ENCODE peak calls at places on chromosomes 11 and 22, in ten cellular contexts. D is A549; O is PC-3; A is neural progenitor cell; R is effector memory CD4-positive, alpha-beta T cell; K is esophagus squamous epithelium; H is endodermal cell; U is stomach; Q is right lobe of liver; F is right cardiac atrium. E is an unnamed sample. For H3K4me1, the result is how much of the 10 kb centered on the place peaks cover.

GRCh38 chr11:14819596-14819995 is 72.4 kb downstream of the CYP2R1 start:
- DNase-seq in D (no peak), A (no peak), F (no peak), U (no peak), R (no peak), Q (no peak), H (no peak), K (no peak), O (no peak), E (no peak)

GRCh38 chr11:70090989-70091388 is 12.9 kb downstream of the ANO1 start:
- DNase-seq in Q (no peak), O (no peak), D (no peak), F (peak), R (no peak), K (no peak), H (no peak), U (no peak), A (no peak), E (no peak)

GRCh38 chr22:46147061-46147460 is 3.3 kb upstream of the PPARA start:
- DNase-seq in O (no peak), R (no peak), F (no peak), Q (no peak), D (no peak), A (no peak), K (no peak), U (no peak), H (peak), E (peak)

GRCh38 chr22:37173709-37174108 is 14.3 kb downstream of the C1QTNF6 start:
- DNase-seq in H (peak), F (peak), D (no peak), A (no peak), O (no peak), U (no peak), R (no peak), K (no peak), Q (no peak), E (no peak)

GRCh38 chr11:79444923-79445322 is 4.1 kb upstream of the TENM4 start:
- DNase-seq in K (no peak), R (no peak), Q (no peak), H (no peak), D (no peak), O (no peak), F (no peak), A (no peak), U (no peak), E (no peak)

GRCh38 chr11:78251083-78251699 is 62.5 kb downstream of the USP35 start:
- DNase-seq in U (no peak), F (no peak), A (no peak), K (no peak), R (no peak), Q (no peak), H (no peak), O (peak), D (no peak), E (no peak)

GRCh38 chr11:58787903-58788302 is 56.2 kb upstream of the GLYAT start:
- DNase-seq in D (no peak), Q (no peak), H (no peak), F (no peak), O (peak), K (no peak), U (no peak), A (no peak), R (no peak), E (no peak)

GRCh38 chr11:40328890-40329617 is 1130.4 kb downstream of the LRRC4C start:
- DNase-seq in O (peak), R (no peak), K (no peak), D (peak), H (no peak), Q (peak), U (peak), F (no peak), A (no peak), E (no peak)

GRCh38 chr11:15186146-15186545 is 71.4 kb downstream of the INSC start:
- DNase-seq in Q (no peak), U (no peak), D (no peak), A (no peak), H (no peak), K (no peak), R (no peak), F (no peak), O (no peak), E (no peak)

GRCh38 chr11:41978951-41979350 is 519.5 kb upstream of the LRRC4C start:
- DNase-seq in H (no peak), K (no peak), D (no peak), F (no peak), R (no peak), Q (no peak), A (no peak), O (peak), U (no peak), E (no peak)

GRCh38 chr22:38751422-38752346 is 4.1 kb downstream of the SUN2 start:
- DNase-seq in U (peak), A (no peak), K (peak), O (no peak), D (no peak), R (peak), F (peak), H (no peak), Q (no peak), E (peak)

GRCh38 chr11:71499125-71499524 is 27.9 kb upstream of the KRTAP5-7 start:
- DNase-seq in R (no peak), H (no peak), K (no peak), Q (no peak), A (no peak), U (peak), F (no peak), D (no peak), O (no peak), E (no peak)

GRCh38 chr22:46737105-46737975 is 712 bp downstream of the CERK start:
- DNase-seq in O (peak), D (peak), U (no peak), H (peak), R (peak), K (no peak), A (peak), F (peak), Q (peak), E (no peak)

GRCh38 chr11:116911981-116912734 is 74.7 kb upstream of the APOA1 start:
- DNase-seq in U (no peak), K (no peak), R (no peak), H (no peak), O (no peak), A (no peak), F (no peak), D (no peak), Q (no peak), E (no peak)

GRCh38 chr11:68206211-68206610 is 6.9 kb downstream of the KMT5B start:
- DNase-seq in A (peak), O (peak), R (no peak), F (no peak), U (no peak), K (no peak), H (peak), Q (no peak), D (peak), E (no peak)

GRCh38 chr11:127825185-127825584 is 762.2 kb downstream of the ETS1 start:
- DNase-seq in H (no peak), F (no peak), Q (no peak), K (no peak), D (no peak), O (no peak), U (no peak), A (no peak), R (no peak), E (no peak)

GRCh38 chr11:567629-568258 is 7.0 kb downstream of the RASSF7 start:
- DNase-seq in F (no peak), D (no peak), R (no peak), Q (no peak), H (no peak), U (no peak), O (no peak), A (no peak), K (no peak), E (no peak)

DNA sequence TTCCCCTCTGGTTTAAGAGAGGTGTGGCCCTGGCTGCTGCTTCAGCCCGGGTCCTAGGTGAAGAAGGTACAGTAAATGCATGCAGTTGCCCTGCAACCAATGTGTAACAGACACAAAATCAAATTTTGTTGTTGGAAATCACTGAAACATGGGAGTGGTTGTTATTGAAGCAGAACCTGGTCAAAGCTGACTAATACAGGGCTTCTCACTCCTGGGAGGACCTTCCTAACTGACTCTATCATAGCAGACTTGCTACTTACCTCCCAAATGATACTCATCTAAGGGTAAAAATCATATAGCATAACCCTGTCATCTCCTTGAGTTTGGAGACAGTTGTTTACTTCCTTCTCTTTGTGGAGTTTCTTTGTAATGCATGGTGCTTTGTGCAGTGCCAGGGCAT is 52.6 kb downstream of the SLC1A2 start:
- DNase-seq in R (no peak), U (no peak), D (no peak), K (no peak), A (no peak), Q (no peak), H (no peak), O (no peak), F (no peak), E (no peak)
- H3K27ac ChIP-seq in R (no peak), U (no peak), D (no peak), K (no peak), A (no peak), Q (no peak), H (no peak), O (no peak), F (peak), E (no peak)

GRCh38 chr11:64246874-64247728 is at the start of gene PPP1R14B:
- DNase-seq in F (peak), K (peak), O (peak), D (peak), A (peak), R (peak), U (peak), Q (peak), H (peak), E (peak)
- H3K4me1 ChIP-seq in F (under half), K (under half), O (under half), D (under half), A (under half), R (under half), U (half or more), Q (under half), H (under half), E (under half)

GRCh38 chr22:49685116-49685515 is 142.6 kb downstream of the BRD1 start:
- DNase-seq in H (peak), F (no peak), A (no peak), U (no peak), Q (no peak), O (no peak), R (no peak), K (no peak), D (no peak), E (no peak)

GRCh38 chr22:49685686-49686085 is 142.0 kb downstream of the BRD1 start:
- DNase-seq in K (no peak), O (no peak), U (no peak), H (peak), F (no peak), D (no peak), A (no peak), Q (no peak), R (no peak), E (no peak)

GRCh38 chr22:49687333-49687732 is 140.3 kb downstream of the BRD1 start:
- DNase-seq in O (no peak), U (no peak), R (no peak), D (no peak), Q (no peak), H (peak), F (no peak), K (no peak), A (no peak), E (no peak)

GRCh38 chr22:49687786-49688515 is 139.7 kb downstream of the BRD1 start:
- DNase-seq in R (no peak), Q (no peak), U (no peak), A (no peak), F (no peak), K (no peak), D (no peak), H (peak), O (no peak), E (no peak)

GRCh38 chr22:49686495-49687219 is 141.0 kb downstream of the BRD1 start:
- DNase-seq in Q (no peak), U (no peak), D (no peak), O (no peak), A (no peak), R (no peak), F (no peak), K (no peak), H (peak), E (no peak)
- H3K4me3 ChIP-seq in Q (no peak), U (no peak), D (no peak), O (no peak), A (no peak), R (no peak), F (no peak), K (no peak), H (no peak), E (no peak)

DNA sequence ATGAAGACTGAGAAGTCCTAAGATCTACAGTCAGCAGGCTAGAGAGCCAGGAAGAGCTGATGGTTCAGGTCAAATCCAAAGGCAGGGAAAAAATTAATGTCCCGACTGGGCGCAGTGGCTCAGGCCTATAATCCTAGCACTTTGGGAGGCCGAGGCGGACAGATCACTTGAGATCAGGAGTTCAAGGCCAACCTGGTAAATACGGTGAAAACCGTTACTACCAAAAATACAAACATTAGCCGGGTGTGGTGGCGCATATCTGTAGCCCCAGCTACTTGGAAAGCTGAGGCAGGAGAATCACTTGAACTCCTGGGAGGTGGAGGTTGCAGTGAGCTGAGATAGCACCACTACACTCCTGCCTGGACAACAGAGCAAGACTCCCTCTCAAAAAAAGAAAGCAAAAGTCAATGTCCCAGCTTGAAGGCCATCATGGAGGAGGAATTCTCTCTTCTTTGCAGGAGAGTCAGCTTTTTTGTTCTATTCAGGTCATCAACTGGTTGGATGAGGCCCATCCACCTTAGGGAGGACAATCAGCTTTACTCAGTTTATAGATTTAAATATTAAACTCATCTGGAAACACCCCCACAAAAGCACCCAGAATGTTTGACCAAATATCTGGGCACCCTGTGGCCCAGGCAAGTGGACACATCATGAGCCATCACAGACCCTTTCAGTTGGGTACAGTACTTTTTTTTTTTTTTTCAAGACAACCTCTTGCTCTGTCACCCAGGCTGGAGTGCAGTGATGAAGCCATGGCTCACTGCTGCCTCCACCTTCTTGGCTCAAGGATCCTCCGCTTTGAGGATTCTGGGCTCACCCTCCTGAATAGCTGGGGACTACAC is 4.3 kb upstream of the ZC3H7B start:
- DNase-seq in U (no peak), K (no peak), D (no peak), R (no peak), F (no peak), Q (no peak), H (no peak), A (no peak), O (no peak), E (no peak)
- H3K27ac ChIP-seq in U (no peak), K (no peak), D (no peak), R (no peak), F (no peak), Q (no peak), H (no peak), A (no peak), O (no peak), E (no peak)

GRCh38 chr11:35200811-35201341 is 61.9 kb downstream of the CD44 start:
- DNase-seq in K (no peak), U (no peak), Q (no peak), R (no peak), F (no peak), O (no peak), A (no peak), H (no peak), D (no peak), E (no peak)

GRCh38 chr11:35207471-35208403 is 68.8 kb downstream of the CD44 start:
- DNase-seq in K (no peak), A (no peak), U (no peak), O (no peak), H (no peak), R (no peak), F (no peak), Q (no peak), D (no peak), E (no peak)

GRCh38 chr11:35206616-35207015 is 67.6 kb downstream of the CD44 start:
- DNase-seq in O (no peak), D (no peak), A (no peak), R (no peak), H (no peak), U (no peak), Q (no peak), F (no peak), K (no peak), E (no peak)

GRCh38 chr11:35208795-35209194 is 69.8 kb downstream of the CD44 start:
- DNase-seq in U (no peak), O (no peak), A (no peak), F (no peak), Q (no peak), H (no peak), D (no peak), K (no peak), R (no peak), E (no peak)

GRCh38 chr11:35204614-35205013 is 65.6 kb downstream of the CD44 start:
- DNase-seq in U (no peak), H (no peak), D (no peak), Q (no peak), K (no peak), R (no peak), A (no peak), F (no peak), O (no peak), E (no peak)
- H3K4me1 ChIP-seq in U (under half), H (under half), D (under half), Q (under half), K (under half), R (under half), A (under half), F (under half), O (under half), E (under half)

DNA sequence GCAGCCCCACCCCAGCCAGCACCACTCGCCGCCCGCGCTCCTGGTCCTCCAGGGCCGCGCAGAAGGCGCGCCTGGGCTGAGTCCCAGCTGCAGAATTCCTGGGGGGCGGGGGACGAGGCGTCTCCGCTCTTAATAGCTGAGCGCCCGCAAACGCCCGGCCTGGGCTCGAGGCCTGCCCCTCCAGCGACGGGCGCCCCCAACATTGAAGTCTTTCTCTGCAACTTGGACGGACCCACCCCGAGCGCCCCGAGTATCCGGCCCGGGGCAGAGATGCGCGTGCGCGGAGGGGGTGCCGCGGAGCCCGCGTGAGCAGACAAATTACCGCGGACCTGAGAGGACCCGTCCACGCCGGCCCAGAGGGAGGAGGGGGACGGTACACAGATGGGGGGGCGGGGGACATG is 6.7 kb upstream of the SYT7 start:
- DNase-seq in D (peak), R (peak), H (peak), A (peak), K (no peak), O (peak), U (peak), F (peak), Q (no peak), E (peak)
- H3K4me3 ChIP-seq in D (peak), R (peak), H (peak), A (peak), K (peak), O (peak), U (peak), F (peak), Q (peak), E (peak)

GRCh38 chr11:113773416-113774173 is at the start of gene ZW10:
- DNase-seq in A (peak), H (peak), R (peak), F (peak), K (peak), O (peak), U (peak), Q (peak), D (peak), E (peak)

GRCh38 chr11:113778111-113778910 is 1.3 kb upstream of the CLDN25 start:
- DNase-seq in R (no peak), H (no peak), Q (peak), F (no peak), A (no peak), O (peak), D (no peak), K (no peak), U (peak), E (no peak)

GRCh38 chr11:113771964-113772363 is 1.5 kb downstream of the ZW10 start:
- DNase-seq in H (no peak), F (no peak), Q (no peak), A (no peak), O (no peak), K (no peak), D (no peak), R (no peak), U (no peak), E (no peak)

GRCh38 chr11:113774174-113774503 is 647 bp upstream of the ZW10 start:
- DNase-seq in O (no peak), R (no peak), F (no peak), H (no peak), D (no peak), Q (no peak), K (no peak), A (no peak), U (no peak), E (no peak)

DNA sequence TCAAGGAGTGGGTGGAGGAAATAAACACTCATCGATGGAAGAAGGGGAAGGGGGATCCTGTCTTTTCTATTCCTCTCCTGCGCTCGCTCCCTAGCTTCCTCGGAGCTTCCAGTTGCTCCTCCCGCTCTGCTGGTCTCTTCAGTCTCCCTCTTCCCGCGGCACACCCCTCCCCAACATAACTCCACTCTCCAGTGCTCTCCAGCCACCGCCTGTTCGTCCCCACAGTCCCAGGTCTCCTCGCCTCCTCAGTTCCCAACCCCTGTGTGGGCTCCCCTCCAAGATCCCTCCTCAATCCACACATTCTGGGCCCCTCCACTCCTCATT is 438 bp downstream of the ZW10 start:
- DNase-seq in D (peak), O (peak), A (peak), H (no peak), U (peak), F (no peak), R (no peak), Q (no peak), K (no peak), E (no peak)
- H3K27ac ChIP-seq in D (peak), O (peak), A (no peak), H (peak), U (peak), F (peak), R (peak), Q (peak), K (peak), E (peak)

GRCh38 chr11:118243161-118243560 is 9.0 kb downstream of the MPZL3 start:
- DNase-seq in Q (no peak), F (no peak), K (no peak), O (no peak), D (no peak), A (no peak), U (no peak), H (no peak), R (no peak), E (no peak)
- H3K4me1 ChIP-seq in Q (under half), F (under half), K (under half), O (half or more), D (under half), A (under half), U (half or more), H (under half), R (half or more), E (half or more)

GRCh38 chr22:44207981-44208317 is 27.2 kb downstream of the PARVG start:
- DNase-seq in O (no peak), H (no peak), A (no peak), K (no peak), R (no peak), F (no peak), D (no peak), U (no peak), Q (no peak), E (no peak)
- H3K4me3 ChIP-seq in O (no peak), H (no peak), A (no peak), K (no peak), R (no peak), F (no peak), D (no peak), U (no peak), Q (no peak), E (no peak)